ENCODE peak calls at places on chromosomes 3 and 15, in ten cellular contexts. M is activated gamma-delta T cell; S is A172; L is hepatic stellate cell; D is Kasumi-1; O is stimulated activated CD4-positive, alpha-beta T cell treated with anti-CD3 and anti-CD28 coated beads, Interleukin-2, amount 100 ng/mL, for 48 hours; A is stimulated activated naive CD8-positive, alpha-beta T cell treated with anti-CD3 and anti-CD28 coated beads, Interleukin-15, Interleukin-2, amounts not matched to agents 100 U/mL and 50 U/mL, for 24 hours; I is Calu3; K is fibroblast of the aortic adventitia; H is H1. W is an unnamed sample.

GRCh38 chr3:133404925-133405324 is 5.1 kb downstream of the BFSP2 start:
- DNase-seq in M (no peak), S (no peak), L (no peak), D (no peak), O (no peak), A (no peak), I (no peak), K (no peak), H (no peak), W (no peak)

GRCh38 chr3:197511130-197511529 is 44.6 kb downstream of the BDH1 start:
- DNase-seq in M (no peak), S (peak; percentile 78), L (peak; percentile 83), D (no peak), O (no peak), A (no peak), I (no peak), K (peak; percentile 27), H (no peak), W (no peak)

GRCh38 chr3:147406255-147407023 is at the start of gene ZIC4:
- DNase-seq in M (no peak), S (peak; percentile 76), L (no peak), D (no peak), O (no peak), A (no peak), I (no peak), K (no peak), H (no peak), W (no peak)

GRCh38 chr3:23612296-23612891 is 193.4 kb upstream of the UBE2E1 start:
- DNase-seq in M (no peak), S (peak; percentile 53), L (peak; percentile 53), D (no peak), O (no peak), A (no peak), I (no peak), K (peak; percentile 59), H (peak; percentile 37), W (peak; percentile 17)

GRCh38 chr3:190175490-190175889 is 54.8 kb upstream of the P3H2 start:
- DNase-seq in M (no peak), S (no peak), L (no peak), D (no peak), O (no peak), A (no peak), I (no peak), K (peak; percentile 51), H (no peak), W (no peak)

GRCh38 chr15:95626501-95627361 is 703.8 kb upstream of the NR2F2 start:
- DNase-seq in M (no peak), S (no peak), L (no peak), D (no peak), O (no peak), A (no peak), I (no peak), K (no peak), H (no peak), W (no peak)

GRCh38 chr3:188097786-188098185 is 56.2 kb upstream of the LPP start:
- DNase-seq in M (no peak), S (no peak), L (no peak), D (peak; percentile 54), O (no peak), A (no peak), I (no peak), K (no peak), H (no peak), W (peak; percentile 79)

GRCh38 chr15:93168913-93169312 is 79.9 kb upstream of the RGMA start:
- DNase-seq in M (no peak), S (no peak), L (no peak), D (no peak), O (no peak), A (no peak), I (no peak), K (no peak), H (no peak), W (no peak)

GRCh38 chr3:31227152-31227581 is 305.6 kb upstream of the STT3B start:
- DNase-seq in M (no peak), S (no peak), L (no peak), D (peak; percentile 90), O (no peak), A (no peak), I (no peak), K (no peak), H (no peak), W (peak; percentile 60)